ENCODE peak calls at places on chromosomes 11 and 22, in eight cellular contexts. E is fibroblast of lung; U is NCI-H1092 treated with DMSO at 0.1 percent for 48 hours; T is nucleus accumbens; P is activated T-cell treated with anti-CD3 and anti-CD28 coated beads for 48 hours; V is stimulated activated CD4-positive, alpha-beta T cell treated with anti-CD3 and anti-CD28 coated beads, Interleukin-4, amount 100 ng/mL, for 48 hours; Z is stimulated activated naive CD8-positive, alpha-beta T cell treated with anti-CD3 and anti-CD28 coated beads, Interleukin-15, Interleukin-2, amounts not matched to agents 100 U/mL and 50 U/mL, for 24 hours; C is B cell. W is an unnamed sample.

GRCh38 chr22:24181088-24181995 is at the start of gene SUSD2:
- DNase-seq in C (no peak), V (no peak), U (no peak), Z (no peak), T (no peak), E (no peak), P (no peak), W (no peak)

GRCh38 chr11:1560618-1561251 is 11.3 kb downstream of the DUSP8 start:
- DNase-seq in E (no peak), Z (no peak), V (no peak), U (no peak), C (peak; percentile 42), T (no peak), P (no peak), W (no peak)

GRCh38 chr22:35314161-35314942 is 14.7 kb downstream of the TOM1 start:
- DNase-seq in E (no peak), U (no peak), T (no peak), Z (no peak), C (no peak), P (no peak), V (no peak), W (peak; percentile 12)

GRCh38 chr11:57775474-57775873 is 13.9 kb downstream of the CTNND1 start:
- DNase-seq in U (no peak), C (no peak), T (no peak), E (no peak), Z (no peak), P (no peak), V (no peak), W (no peak)

GRCh38 chr11:110152199-110152598 is 59.0 kb downstream of the ZC3H12C start:
- DNase-seq in U (no peak), T (no peak), E (no peak), Z (no peak), P (no peak), V (no peak), C (no peak), W (no peak)

GRCh38 chr22:46936378-46936916 is 174.0 kb downstream of the TBC1D22A start:
- DNase-seq in C (no peak), V (no peak), P (no peak), Z (no peak), U (no peak), T (no peak), E (peak; percentile 48), W (no peak)

GRCh38 chr11:69774354-69775162 is 583 bp downstream of the FGF4 start:
- DNase-seq in Z (no peak), C (no peak), T (no peak), V (no peak), U (no peak), E (no peak), P (no peak), W (no peak)

GRCh38 chr11:93028959-93029536 is 59.6 kb downstream of the MTNR1B start:
- DNase-seq in V (no peak), T (no peak), P (no peak), C (no peak), Z (no peak), E (no peak), U (no peak), W (peak; percentile 99)

GRCh38 chr22:29078869-29079207 is 6.0 kb downstream of the KREMEN1 start:
- DNase-seq in T (no peak), P (no peak), C (no peak), E (no peak), Z (no peak), V (no peak), U (no peak), W (no peak)

W was measured in DMS79 treated with DMSO at 0.1 percent for 48 hours.